ENCODE peak calls at places on chromosomes 1 and 21, in seven cellular contexts. Q is IMR-90; T is A549; X is breast epithelium; C is transverse colon; S is CD8-positive, alpha-beta T cell; I is PC-3. B is an unnamed sample.
A peak's percentile ranks its signal among the peaks of the same experiment; 100 is the strongest.

GRCh38 chr1:230067441-230067870 is 418 bp downstream of the GALNT2 start:
- DNase-seq in C (peak; percentile 40), Q (no peak), I (peak; percentile 49), S (no peak), T (peak; percentile 36), X (no peak), B (peak; percentile 76)

GRCh38 chr1:181149326-181150000 is 61.0 kb downstream of the IER5 start:
- DNase-seq in C (peak; percentile 67), X (no peak), Q (no peak), S (peak; percentile 63), T (no peak), I (no peak), B (no peak)

GRCh38 chr1:204493882-204494280 is 724 bp downstream of the PIK3C2B start:
- DNase-seq in Q (peak; percentile 48), I (peak; percentile 85), T (peak; percentile 45), X (no peak), C (peak; percentile 89), S (peak; percentile 52), B (peak; percentile 63)

GRCh38 chr1:201562257-201562656 is 23.3 kb downstream of the NAV1 start:
- DNase-seq in Q (peak; percentile 96), I (no peak), T (peak; percentile 43), X (no peak), C (no peak), S (no peak), B (peak; percentile 96)

GRCh38 chr1:221381858-221382623 is 359.8 kb downstream of the DUSP10 start:
- DNase-seq in Q (peak; percentile 30), I (no peak), C (no peak), X (no peak), T (no peak), S (no peak), B (peak; percentile 8)

GRCh38 chr1:41674501-41674900 is 190.0 kb upstream of the EDN2 start:
- DNase-seq in T (no peak), Q (no peak), X (peak; percentile 51), S (no peak), C (no peak), I (no peak), B (no peak)

GRCh38 chr1:39919545-39919944 is 17.8 kb upstream of the MYCL start:
- DNase-seq in I (peak; percentile 93), Q (peak; percentile 58), S (peak; percentile 28), C (peak; percentile 56), T (peak; percentile 62), X (no peak), B (peak; percentile 74)

GRCh38 chr1:40622936-40623629 is 42.4 kb downstream of the RIMS3 start:
- DNase-seq in Q (no peak), S (no peak), X (peak; percentile 20), C (no peak), T (no peak), I (no peak), B (no peak)

GRCh38 chr21:43371786-43372185 is 55.1 kb downstream of the SIK1 start:
- DNase-seq in Q (no peak), S (no peak), X (no peak), C (no peak), I (no peak), T (no peak), B (no peak)

GRCh38 chr1:2803086-2803930 is 1.8 kb upstream of the TTC34 start:
- DNase-seq in I (no peak), X (no peak), T (no peak), S (no peak), C (no peak), Q (no peak), B (no peak)

GRCh38 chr1:85230305-85230977 is 29.0 kb downstream of the C1orf52 start:
- DNase-seq in S (no peak), I (peak; percentile 23), Q (no peak), X (no peak), C (no peak), T (peak; percentile 17), B (no peak)

GRCh38 chr1:213724640-213725536 is 262.9 kb upstream of the PROX1 start:
- DNase-seq in Q (no peak), C (peak; percentile 43), T (no peak), X (no peak), I (no peak), S (no peak), B (peak; percentile 65)

GRCh38 chr1:17347769-17348592 is 24.0 kb upstream of the PADI6 start:
- DNase-seq in I (peak; percentile 97), Q (peak; percentile 62), C (no peak), X (no peak), S (no peak), T (peak; percentile 47), B (no peak)

GRCh38 chr1:184838374-184838995 is 83.8 kb upstream of the EDEM3 start:
- DNase-seq in I (peak; percentile 80), C (peak; percentile 29), S (peak; percentile 13), Q (peak; percentile 95), X (peak; percentile 62), T (peak; percentile 48), B (peak; percentile 91)

GRCh38 chr1:24933468-24933867 is 3.4 kb upstream of the RUNX3 start:
- DNase-seq in Q (no peak), I (no peak), X (no peak), C (no peak), S (no peak), T (no peak), B (no peak)

GRCh38 chr1:25875154-25875855 is at the start of gene PAQR7:
- DNase-seq in I (peak; percentile 64), X (peak; percentile 67), Q (peak; percentile 70), C (peak; percentile 77), S (peak; percentile 61), T (peak; percentile 37), B (peak; percentile 88)

GRCh38 chr1:111739222-111739983 is at the start of gene INKA2:
- DNase-seq in T (peak; percentile 86), Q (peak; percentile 83), X (peak; percentile 77), S (peak; percentile 69), I (peak; percentile 86), C (peak; percentile 91), B (peak; percentile 96)

GRCh38 chr1:229339086-229339485 is 3.8 kb downstream of the CCSAP start:
- DNase-seq in X (no peak), S (no peak), Q (no peak), C (no peak), T (no peak), I (no peak), B (no peak)

DNA sequence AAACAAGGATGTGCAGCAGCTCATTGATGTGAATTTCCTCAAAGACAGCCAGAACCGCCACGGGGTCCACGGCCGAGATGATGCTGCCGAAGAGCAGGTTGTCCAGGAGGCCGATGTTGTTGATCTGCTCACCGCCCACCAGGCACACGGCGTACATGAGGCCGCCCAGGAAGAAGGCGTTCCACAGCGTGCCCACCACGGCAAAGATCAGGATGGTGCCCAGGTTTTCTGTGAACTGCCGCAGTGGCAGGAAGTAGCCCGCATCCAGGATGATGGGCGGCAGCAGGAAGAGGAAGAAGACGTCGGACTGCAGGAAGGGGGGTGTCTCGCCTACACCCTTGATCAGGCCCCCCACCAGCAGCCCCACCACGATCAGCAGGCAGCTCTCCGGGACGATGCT is 41.1 kb downstream of the SLC9A1 start:
- DNase-seq in S (peak; percentile 21), T (no peak), X (no peak), I (no peak), C (no peak), Q (no peak), B (no peak)
- H3K4me1 ChIP-seq in S (peaks cover 45% of the 10 kb centered on the region), T (peaks cover 30% of the 10 kb centered on the region), X (peaks cover 32% of the 10 kb centered on the region), I (peaks cover 31% of the 10 kb centered on the region), C (peaks cover 74% of the 10 kb centered on the region), Q (peaks cover 36% of the 10 kb centered on the region), B (peaks cover 54% of the 10 kb centered on the region)

GRCh38 chr1:91804546-91805023 is 81.4 kb downstream of the TGFBR3 start:
- DNase-seq in X (no peak), Q (no peak), C (no peak), I (peak; percentile 92), S (peak; percentile 81), T (no peak), B (no peak)

GRCh38 chr1:91805343-91805801 is 80.6 kb downstream of the TGFBR3 start:
- DNase-seq in I (no peak), T (no peak), X (no peak), C (no peak), S (peak; percentile 29), Q (no peak), B (no peak)

GRCh38 chr1:91806146-91806545 is 79.8 kb downstream of the TGFBR3 start:
- DNase-seq in Q (no peak), S (no peak), X (no peak), I (no peak), C (no peak), T (no peak), B (no peak)

GRCh38 chr1:91803133-91803532 is 82.8 kb downstream of the TGFBR3 start:
- DNase-seq in S (no peak), C (no peak), T (no peak), Q (no peak), X (no peak), I (no peak), B (no peak)

GRCh38 chr1:91803847-91804545 is 82.0 kb downstream of the TGFBR3 start:
- DNase-seq in X (no peak), S (peak; percentile 77), I (peak; percentile 38), Q (no peak), T (no peak), C (peak; percentile 30), B (no peak)
- H3K4me1 ChIP-seq in X (no peaks in the 10 kb centered on the region), S (peaks cover 34% of the 10 kb centered on the region), I (peaks cover 21% of the 10 kb centered on the region), Q (peaks cover 10% of the 10 kb centered on the region), T (peaks cover 21% of the 10 kb centered on the region), C (peaks cover 37% of the 10 kb centered on the region), B (peaks cover 82% of the 10 kb centered on the region)

GRCh38 chr1:9239622-9240401 is 5.2 kb downstream of the H6PD start:
- DNase-seq in X (no peak), T (no peak), S (peak; percentile 41), I (no peak), Q (peak; percentile 68), C (peak; percentile 69), B (peak; percentile 76)
- H3K4me1 ChIP-seq in X (peaks cover 40% of the 10 kb centered on the region), T (peaks cover 16% of the 10 kb centered on the region), S (peaks cover 43% of the 10 kb centered on the region), I (no peaks in the 10 kb centered on the region), Q (peaks cover 27% of the 10 kb centered on the region), C (peaks cover 87% of the 10 kb centered on the region), B (peaks cover 78% of the 10 kb centered on the region)

DNA sequence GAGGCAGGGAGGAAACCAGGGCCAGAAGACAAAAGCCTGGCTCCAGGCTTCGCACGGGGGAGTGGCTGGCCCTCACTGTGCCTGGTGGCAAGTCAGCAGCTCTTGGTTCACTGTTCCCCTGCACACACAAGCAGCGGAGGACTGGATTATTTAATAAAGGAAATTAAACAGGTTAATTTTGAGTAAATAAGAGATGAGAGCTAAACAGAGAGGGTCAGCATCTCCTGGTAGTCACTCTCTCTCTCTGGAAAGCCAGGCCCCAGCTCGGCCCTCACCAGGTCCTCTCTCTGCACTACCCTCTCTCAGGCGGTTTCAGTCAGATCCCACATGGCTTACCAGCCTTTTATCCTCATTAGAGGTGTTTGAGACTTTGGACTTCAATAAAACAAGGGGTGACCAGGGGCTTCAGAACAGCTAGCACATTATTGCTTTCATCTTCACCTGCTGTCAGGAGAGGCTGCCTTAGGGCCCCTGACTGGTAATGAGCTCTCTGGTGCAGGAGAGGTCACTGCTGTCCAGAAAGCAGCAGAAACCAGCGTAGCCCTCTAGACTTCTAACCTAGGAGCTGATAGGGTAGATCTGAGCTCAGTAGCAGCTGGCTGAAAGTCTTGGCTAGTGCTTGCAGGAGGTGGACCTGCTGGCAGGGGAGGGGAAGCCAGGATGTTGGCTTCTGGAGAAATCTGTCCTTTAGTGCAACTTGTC is 46.0 kb downstream of the SYT6 start:
- DNase-seq in C (no peak), T (peak; percentile 7), S (no peak), Q (no peak), I (no peak), X (no peak), B (no peak)
- H3K4me1 ChIP-seq in C (no peaks in the 10 kb centered on the region), T (peaks cover under 1% of the 10 kb centered on the region), S (no peaks in the 10 kb centered on the region), Q (no peaks in the 10 kb centered on the region), I (no peaks in the 10 kb centered on the region), X (no peaks in the 10 kb centered on the region), B (no peaks in the 10 kb centered on the region)